ENCODE peak calls at places on chromosome 1, in seven cellular contexts. G, W, U, L, V, O and Z are unnamed samples.

GRCh38 chr1:75725861-75726361 is 1.4 kb downstream of the ACADM start:
- DNase-seq in G (no peak), L (peak; percentile 44), O (peak; percentile 1), W (no peak), V (no peak), U (no peak), Z (no peak)

GRCh38 chr1:229848762-229849677 is 218.0 kb upstream of the GALNT2 start:
- DNase-seq in V (peak; percentile 61), L (peak; percentile 43), G (peak; percentile 18), O (peak; percentile 11), U (no peak), W (no peak), Z (no peak)

GRCh38 chr1:204359131-204359473 is 627 bp downstream of the PLEKHA6 start:
- DNase-seq in L (no peak), O (no peak), G (no peak), W (no peak), V (no peak), U (no peak), Z (no peak)

GRCh38 chr1:241250465-241250864 is 106.5 kb downstream of the RGS7 start:
- DNase-seq in O (no peak), W (no peak), U (no peak), L (peak; percentile 44), V (no peak), G (no peak), Z (no peak)

GRCh38 chr1:24917327-24918074 is 12.6 kb downstream of the RUNX3 start:
- DNase-seq in G (no peak), U (no peak), V (no peak), L (no peak), O (no peak), W (no peak), Z (no peak)

GRCh38 chr1:184425449-184426277 is 38.8 kb downstream of the C1orf21 start:
- DNase-seq in U (no peak), V (no peak), W (no peak), L (no peak), O (no peak), G (no peak), Z (no peak)

GRCh38 chr1:27622828-27623227 is 12.2 kb downstream of the FGR start:
- DNase-seq in L (no peak), V (no peak), W (no peak), U (no peak), G (no peak), O (no peak), Z (no peak)

GRCh38 chr1:45003741-45004140 is 7.4 kb downstream of the HECTD3 start:
- DNase-seq in G (no peak), U (no peak), O (no peak), V (peak; percentile 10), L (no peak), W (no peak), Z (no peak)

GRCh38 chr1:241470908-241471610 is 48.5 kb downstream of the FH start:
- DNase-seq in U (no peak), W (no peak), L (no peak), G (no peak), O (no peak), V (no peak), Z (no peak)

GRCh38 chr1:243465081-243465480 is 209.2 kb downstream of the SDCCAG8 start:
- DNase-seq in O (no peak), W (no peak), L (no peak), V (no peak), G (no peak), U (no peak), Z (no peak)

GRCh38 chr1:225735252-225736149 is 42.1 kb upstream of the SRP9 start:
- DNase-seq in V (no peak), O (peak; percentile 98), G (peak; percentile 97), W (peak; percentile 81), U (peak; percentile 77), L (no peak), Z (peak; percentile 81)

GRCh38 chr1:43451157-43451591 is 2.6 kb downstream of the HYI start:
- DNase-seq in W (no peak), U (no peak), O (no peak), G (no peak), L (no peak), V (no peak), Z (peak; percentile 82)

GRCh38 chr1:116755681-116756080 is 1.5 kb downstream of the CD2 start:
- DNase-seq in L (no peak), O (no peak), G (no peak), U (no peak), W (no peak), V (no peak), Z (no peak)

GRCh38 chr1:151416231-151416630 is 16.9 kb downstream of the PSMB4 start:
- DNase-seq in W (peak; percentile 46), U (no peak), O (peak; percentile 81), G (peak; percentile 63), V (no peak), L (peak; percentile 51), Z (no peak)

GRCh38 chr1:87449348-87449963 is 120.8 kb downstream of the LMO4 start:
- DNase-seq in V (no peak), L (no peak), O (peak; percentile 5), G (no peak), U (no peak), W (no peak), Z (no peak)

GRCh38 chr1:53617382-53618217 is 121.4 kb downstream of the GLIS1 start:
- DNase-seq in L (no peak), O (peak; percentile 60), G (peak; percentile 43), U (no peak), V (no peak), W (peak; percentile 27), Z (no peak)

DNA sequence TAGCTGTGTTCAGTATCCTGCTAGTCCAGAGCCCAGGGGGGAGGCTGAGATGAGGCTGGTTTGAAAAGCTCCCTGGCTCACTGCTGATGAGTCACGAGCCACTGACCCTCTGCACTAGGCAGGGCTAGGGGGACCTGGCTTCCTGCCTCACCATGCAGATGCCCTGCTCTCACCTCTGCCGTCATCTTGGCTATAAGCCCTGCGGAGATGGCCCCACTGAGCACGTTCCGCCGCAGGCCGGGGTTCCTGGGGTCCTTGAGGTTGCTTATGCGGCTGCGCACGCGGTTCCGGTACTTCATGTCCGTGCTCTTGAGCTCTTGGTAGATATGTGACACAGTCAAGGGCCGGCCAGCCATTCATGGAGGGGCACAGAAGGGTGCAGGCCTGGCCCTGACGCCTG is 24.1 kb upstream of the ZNF436 start:
- DNase-seq in G (no peak), V (no peak), L (no peak), W (no peak), U (no peak), O (peak; percentile 61), Z (no peak)
- H3K4me3 ChIP-seq in G (no peak overlapping the region), V (no peak overlapping the region), L (no peak overlapping the region), W (no peak overlapping the region), U (no peak overlapping the region), O (no peak overlapping the region), Z (no peak overlapping the region)

GRCh38 chr1:34529935-34530859 is 224.7 kb upstream of the GJB5 start:
- DNase-seq in V (no peak), O (no peak), G (no peak), U (no peak), L (no peak), W (no peak), Z (no peak)

GRCh38 chr1:34532113-34532512 is 222.7 kb upstream of the GJB5 start:
- DNase-seq in W (no peak), U (no peak), V (no peak), L (no peak), O (no peak), G (no peak), Z (no peak)
- TF ChIP-seq CTCF in W (no peak), U (no peak), V (no peak), L (no peak), O (no peak), G (no peak), Z (no peak)

GRCh38 chr1:9016455-9016854 is 9.8 kb downstream of the SLC2A7 start:
- DNase-seq in L (no peak), G (no peak), O (no peak), W (no peak), V (no peak), U (no peak), Z (no peak)
- H3K4me3 ChIP-seq in L (no peak overlapping the region), G (no peak overlapping the region), O (no peak overlapping the region), W (no peak overlapping the region), V (no peak overlapping the region), U (no peak overlapping the region), Z (no peak overlapping the region)

DNA sequence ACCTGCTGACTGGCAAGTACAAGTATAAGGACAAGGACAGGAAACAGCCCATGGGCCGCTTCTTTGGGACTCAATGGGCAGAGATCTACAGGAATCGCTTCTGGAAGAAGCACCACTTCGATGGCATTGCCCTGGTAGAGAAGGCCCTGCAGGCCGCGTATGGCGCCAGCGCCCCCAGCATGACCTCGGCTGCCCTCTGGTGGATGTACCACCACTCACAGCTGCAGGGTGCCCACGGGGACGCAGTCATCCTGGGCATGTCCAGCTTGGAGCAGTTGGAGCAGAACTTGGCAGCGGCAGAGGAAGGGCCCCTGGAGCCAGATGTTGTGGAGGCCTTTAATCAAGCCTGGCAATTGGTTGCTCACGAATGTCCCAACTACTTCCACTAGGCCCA is 32.0 kb downstream of the SLC16A1 start:
- DNase-seq in U (no peak), W (no peak), L (no peak), G (no peak), V (no peak), O (no peak), Z (no peak)
- TF ChIP-seq CTCF in U (no peak), W (no peak), L (no peak), G (no peak), V (no peak), O (no peak), Z (no peak)

GRCh38 chr1:162087574-162087973 is 18.1 kb downstream of the NOS1AP start:
- DNase-seq in G (no peak), U (no peak), V (no peak), W (no peak), O (no peak), L (no peak), Z (no peak)

GRCh38 chr1:162090378-162090777 is 20.9 kb downstream of the NOS1AP start:
- DNase-seq in W (no peak), U (no peak), V (no peak), L (no peak), G (no peak), O (no peak), Z (no peak)

GRCh38 chr1:162089748-162090147 is 20.3 kb downstream of the NOS1AP start:
- DNase-seq in G (no peak), L (no peak), V (no peak), O (no peak), U (no peak), W (no peak), Z (no peak)

GRCh38 chr1:162087118-162087517 is 17.6 kb downstream of the NOS1AP start:
- DNase-seq in W (no peak), V (no peak), O (no peak), L (no peak), U (no peak), G (no peak), Z (no peak)

DNA sequence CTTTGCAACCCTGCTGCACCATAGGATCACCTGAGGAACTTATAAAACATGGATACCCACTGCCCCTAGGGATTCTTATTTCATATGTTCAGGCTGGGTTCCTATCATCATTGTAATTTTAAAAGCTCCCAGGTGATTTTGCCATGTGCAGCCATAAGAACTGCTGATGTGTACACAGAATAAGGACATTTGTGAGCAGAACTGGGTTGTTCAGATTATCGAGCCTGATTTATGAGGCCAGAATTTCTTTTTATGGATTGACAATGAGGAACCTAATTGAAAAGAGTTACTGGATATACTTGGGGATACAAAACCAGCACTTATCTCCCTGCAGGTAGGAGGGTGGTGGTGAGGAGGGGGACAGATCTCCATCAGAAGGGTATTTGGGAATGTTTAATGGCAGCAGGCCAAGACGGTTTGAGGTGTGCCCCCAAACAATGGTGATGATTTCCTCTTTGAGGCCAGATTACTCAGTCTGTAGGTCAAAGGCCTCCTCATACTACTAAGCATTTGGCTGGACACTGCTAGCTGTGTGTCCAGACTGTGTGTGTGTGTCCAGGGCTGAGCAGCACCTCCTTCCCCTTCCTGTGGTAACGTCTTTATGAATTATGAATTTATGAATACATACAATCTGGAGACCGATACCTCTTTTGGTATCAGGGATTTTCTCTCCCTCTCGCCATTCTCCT is 18.9 kb downstream of the NOS1AP start:
- DNase-seq in L (no peak), U (no peak), V (no peak), G (no peak), W (no peak), O (peak; percentile 15), Z (no peak)
- H3K4me3 ChIP-seq in L (no peak overlapping the region), U (no peak overlapping the region), V (no peak overlapping the region), G (no peak overlapping the region), W (no peak overlapping the region), O (no peak overlapping the region), Z (no peak overlapping the region)